ENCODE peak calls at places on chromosomes 12 and 14, in seven cellular contexts. T is tibial artery, R is Caco-2, Z is GM23338, V is heart right ventricle, J is keratinocyte, M is ovary. W is an unnamed sample.

GRCh38 chr14:52272375-52272774 is 4.9 kb downstream of the PTGDR start:
- DNase-seq in Z (peak), V (no peak), M (no peak), R (peak), T (no peak), J (no peak), W (no peak)

GRCh38 chr12:5568325-5568981 is 136.5 kb downstream of the NTF3 start:
- DNase-seq in V (no peak), J (no peak), R (peak), T (no peak), M (no peak), Z (no peak), W (no peak)

GRCh38 chr14:56686416-56686815 is 106.8 kb downstream of the TMEM260 start:
- DNase-seq in J (no peak), R (peak), T (no peak), Z (peak), V (peak), M (no peak), W (peak)

GRCh38 chr12:82314406-82314892 is 43.7 kb downstream of the CCDC59 start:
- DNase-seq in Z (peak), M (no peak), R (peak), T (no peak), J (peak), V (no peak), W (no peak)

GRCh38 chr12:46908236-46908935 is 82.6 kb upstream of the SLC38A4 start:
- DNase-seq in R (no peak), M (no peak), Z (no peak), T (no peak), J (peak), V (no peak), W (no peak)

GRCh38 chr14:50964683-50965390 is 20.6 kb upstream of the PYGL start:
- DNase-seq in M (peak), V (no peak), Z (no peak), T (peak), R (no peak), J (no peak), W (peak)

GRCh38 chr12:116604151-116604550 is 45.0 kb downstream of the MAP1LC3B2 start:
- DNase-seq in R (no peak), T (no peak), V (no peak), J (no peak), M (peak), Z (no peak), W (no peak)

GRCh38 chr14:22837059-22837749 is 819 bp downstream of the MMP14 start:
- DNase-seq in M (peak), R (peak), J (no peak), V (peak), T (peak), Z (peak), W (no peak)

GRCh38 chr14:103451401-103451800 is 66.2 kb downstream of the MARK3 start:
- DNase-seq in R (no peak), M (no peak), J (no peak), Z (no peak), V (no peak), T (no peak), W (no peak)

GRCh38 chr14:102757646-102758045 is 19.6 kb upstream of the TRAF3 start:
- DNase-seq in V (no peak), J (no peak), R (no peak), Z (no peak), T (no peak), M (no peak), W (no peak)

GRCh38 chr12:80627773-80628172 is 79.7 kb upstream of the MYF6 start:
- DNase-seq in Z (no peak), T (no peak), R (no peak), M (no peak), V (no peak), J (no peak), W (no peak)

GRCh38 chr12:119158004-119158776 is 20.5 kb upstream of the HSPB8 start:
- DNase-seq in R (no peak), T (no peak), Z (no peak), V (no peak), J (no peak), M (no peak), W (no peak)

GRCh38 chr12:128639089-128639488 is 184.7 kb downstream of the SLC15A4 start:
- DNase-seq in M (no peak), R (no peak), Z (no peak), J (no peak), T (no peak), V (no peak), W (no peak)

GRCh38 chr14:70641548-70642312 is at the start of gene TTC9:
- DNase-seq in Z (peak), T (no peak), R (peak), V (peak), M (no peak), J (no peak), W (no peak)

GRCh38 chr14:78997811-78998210 is 827.6 kb downstream of the NRXN3 start:
- DNase-seq in M (no peak), R (no peak), Z (no peak), T (no peak), J (no peak), V (no peak), W (no peak)

GRCh38 chr14:65502676-65503124 is 90.2 kb downstream of the FUT8 start:
- DNase-seq in T (no peak), V (no peak), Z (no peak), M (no peak), R (no peak), J (no peak), W (no peak)

GRCh38 chr14:104687601-104688504 is 1.6 kb upstream of the INF2 start:
- DNase-seq in T (peak), J (no peak), R (peak), Z (peak), M (peak), V (peak), W (no peak)

GRCh38 chr12:112126000-112126431 is 656 bp downstream of the TRAFD1 start:
- DNase-seq in Z (peak), J (no peak), T (no peak), V (no peak), M (no peak), R (no peak), W (no peak)

GRCh38 chr12:14614704-14615121 is 47.0 kb upstream of the PLBD1 start:
- DNase-seq in Z (peak), T (no peak), J (no peak), M (no peak), R (no peak), V (no peak), W (no peak)

GRCh38 chr12:50387487-50387886 is 8.9 kb downstream of the FAM186A start:
- DNase-seq in T (no peak), Z (no peak), M (no peak), V (no peak), R (no peak), J (no peak), W (peak)

GRCh38 chr12:29148958-29149690 is at the start of gene FAR2:
- DNase-seq in R (peak), J (no peak), T (peak), V (peak), M (no peak), Z (peak), W (peak)

GRCh38 chr12:118013283-118013682 is 3.2 kb upstream of the RFC5 start:
- DNase-seq in J (no peak), V (no peak), M (no peak), Z (no peak), R (no peak), T (no peak), W (no peak)

GRCh38 chr12:96981053-96981452 is 74.0 kb downstream of the NEDD1 start:
- DNase-seq in M (no peak), Z (no peak), V (no peak), R (no peak), T (no peak), J (no peak), W (no peak)

GRCh38 chr12:130026608-130027176 is 122.9 kb upstream of the TMEM132D start:
- DNase-seq in M (no peak), R (peak), T (no peak), J (no peak), V (no peak), Z (peak), W (no peak)

GRCh38 chr14:97329701-97330100 is 532.5 kb downstream of the VRK1 start:
- DNase-seq in J (no peak), Z (no peak), T (no peak), V (no peak), R (no peak), M (no peak), W (no peak)

GRCh38 chr12:15446798-15447197 is 124.5 kb downstream of the PTPRO start:
- DNase-seq in J (peak), Z (no peak), T (no peak), M (no peak), R (no peak), V (no peak), W (no peak)

GRCh38 chr14:94536836-94537235 is 24.4 kb upstream of the SERPINA4 start:
- DNase-seq in R (no peak), T (no peak), J (no peak), M (no peak), Z (peak), V (no peak), W (peak)

GRCh38 chr14:74616507-74616906 is 4.5 kb upstream of the LTBP2 start:
- DNase-seq in R (no peak), V (no peak), M (no peak), J (peak), Z (no peak), T (no peak), W (no peak)

DNA sequence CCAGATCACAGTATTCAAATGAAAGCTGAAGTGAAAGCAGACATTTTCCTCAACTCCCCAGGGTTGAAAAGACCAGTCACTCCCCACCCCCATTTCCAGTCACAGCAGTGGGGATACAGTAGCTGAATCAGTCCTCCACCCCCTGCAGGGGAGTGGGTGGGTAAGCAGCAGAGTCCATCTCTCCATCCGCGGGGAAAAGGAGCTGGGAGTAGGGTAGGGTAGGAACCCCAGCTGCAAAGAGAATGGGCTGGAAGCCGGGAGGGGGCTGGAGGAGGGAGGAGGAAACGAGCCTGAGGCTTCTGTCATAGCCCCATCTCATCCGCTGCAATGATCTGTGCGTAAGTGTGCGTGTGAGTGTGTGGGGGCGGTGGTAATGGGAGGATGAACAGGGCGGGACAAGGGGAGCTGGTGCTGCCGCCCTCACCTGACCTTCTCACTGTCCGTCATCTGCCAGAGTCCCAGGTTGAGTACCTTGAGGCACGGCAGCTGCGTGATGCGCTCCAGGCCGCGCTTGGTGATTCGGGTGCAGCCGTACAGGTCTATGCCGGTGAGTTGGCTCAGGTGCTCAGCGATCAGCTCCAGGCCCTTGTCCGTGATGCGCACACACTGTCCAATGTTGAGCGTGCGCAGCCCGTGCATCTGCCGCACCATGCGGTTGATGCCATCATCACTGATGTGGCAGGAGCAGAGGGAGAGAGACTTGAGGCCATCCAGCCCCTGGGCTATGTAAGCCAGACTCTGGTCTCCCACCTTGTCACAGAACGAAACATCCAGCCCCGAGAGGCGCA is 1.7 kb downstream of the FBXL14 start:
- DNase-seq in Z (peak), M (no peak), J (no peak), R (no peak), T (no peak), V (peak), W (no peak)
- TF ChIP-seq CTCF in Z (no peak), M (no peak), J (no peak), R (no peak), T (no peak), V (no peak), W (peak)

GRCh38 chr14:28294834-28295440 is 471.6 kb upstream of the FOXG1 start:
- DNase-seq in Z (peak), R (peak), M (no peak), J (no peak), T (no peak), V (no peak), W (no peak)
- TF ChIP-seq CTCF in Z (peak), R (peak), M (no peak), J (no peak), T (no peak), V (no peak), W (peak)

GRCh38 chr12:89899651-89900050 is 191.0 kb upstream of the ATP2B1 start:
- DNase-seq in R (no peak), T (no peak), M (no peak), J (no peak), V (no peak), Z (peak), W (no peak)
- TF ChIP-seq CTCF in R (no peak), T (no peak), M (no peak), J (no peak), V (no peak), Z (no peak), W (no peak)

GRCh38 chr12:124928912-124929530 is 14.6 kb upstream of the UBC start:
- DNase-seq in T (no peak), M (no peak), R (no peak), J (no peak), Z (no peak), V (no peak), W (no peak)
- TF ChIP-seq CTCF in T (no peak), M (no peak), R (no peak), J (no peak), Z (peak), V (no peak), W (no peak)

GRCh38 chr14:30610719-30611388 is 11.3 kb upstream of the SCFD1 start:
- DNase-seq in J (peak), V (no peak), Z (peak), M (peak), R (peak), T (no peak), W (no peak)
- TF ChIP-seq CTCF in J (no peak), V (no peak), Z (peak), M (no peak), R (no peak), T (no peak), W (peak)